ENCODE peak calls at places on chromosomes 1 and 21, in ten cellular contexts. One of them, this sample, is unnamed.

GRCh38 chr1:3504151-3504822 is 49.8 kb downstream of the ARHGEF16 start:
- DNase-seq in AG09309: peak
- DNase-seq in hepatocyte: no peak
- DNase-seq in dorsolateral prefrontal cortex: peak
- DNase-seq in stomach: no peak
- DNase-seq in fibroblast of the aortic adventitia: peak
- DNase-seq in HFF-Myc: peak
- DNase-seq in HAP-1: no peak
- DNase-seq in small intestine: no peak
- DNase-seq in cardiac muscle cell: peak
- DNase-seq in this sample: no peak

GRCh38 chr21:17987328-17987727 is 168.2 kb upstream of the C21orf91 start:
- DNase-seq in AG09309: no peak
- DNase-seq in hepatocyte: no peak
- DNase-seq in dorsolateral prefrontal cortex: no peak
- DNase-seq in stomach: no peak
- DNase-seq in fibroblast of the aortic adventitia: no peak
- DNase-seq in HFF-Myc: no peak
- DNase-seq in HAP-1: no peak
- DNase-seq in small intestine: no peak
- DNase-seq in cardiac muscle cell: no peak
- DNase-seq in this sample: no peak

GRCh38 chr1:21869620-21870121 is 57.6 kb downstream of the LDLRAD2 start:
- DNase-seq in AG09309: peak
- DNase-seq in hepatocyte: peak
- DNase-seq in dorsolateral prefrontal cortex: peak
- DNase-seq in stomach: peak
- DNase-seq in fibroblast of the aortic adventitia: peak
- DNase-seq in HFF-Myc: peak
- DNase-seq in HAP-1: no peak
- DNase-seq in small intestine: peak
- DNase-seq in cardiac muscle cell: peak
- DNase-seq in this sample: peak

GRCh38 chr1:46605242-46605641 is 1.2 kb upstream of the MKNK1 start:
- DNase-seq in AG09309: no peak
- DNase-seq in hepatocyte: no peak
- DNase-seq in dorsolateral prefrontal cortex: no peak
- DNase-seq in stomach: no peak
- DNase-seq in fibroblast of the aortic adventitia: no peak
- DNase-seq in HFF-Myc: no peak
- DNase-seq in HAP-1: no peak
- DNase-seq in small intestine: peak
- DNase-seq in cardiac muscle cell: no peak
- DNase-seq in this sample: no peak

GRCh38 chr1:112803906-112804762 is 89.0 kb upstream of the PPM1J start:
- DNase-seq in AG09309: no peak
- DNase-seq in hepatocyte: peak
- DNase-seq in dorsolateral prefrontal cortex: peak
- DNase-seq in stomach: peak
- DNase-seq in fibroblast of the aortic adventitia: peak
- DNase-seq in HFF-Myc: no peak
- DNase-seq in HAP-1: peak
- DNase-seq in small intestine: peak
- DNase-seq in cardiac muscle cell: peak
- DNase-seq in this sample: peak

GRCh38 chr1:26239936-26240335 is 5.9 kb downstream of the CEP85 start:
- DNase-seq in AG09309: peak
- DNase-seq in hepatocyte: no peak
- DNase-seq in dorsolateral prefrontal cortex: no peak
- DNase-seq in stomach: no peak
- DNase-seq in fibroblast of the aortic adventitia: peak
- DNase-seq in HFF-Myc: no peak
- DNase-seq in HAP-1: peak
- DNase-seq in small intestine: no peak
- DNase-seq in cardiac muscle cell: peak
- DNase-seq in this sample: no peak

GRCh38 chr1:28371011-28371378 is 1.5 kb downstream of the PHACTR4 start:
- DNase-seq in AG09309: no peak
- DNase-seq in hepatocyte: no peak
- DNase-seq in dorsolateral prefrontal cortex: no peak
- DNase-seq in stomach: no peak
- DNase-seq in fibroblast of the aortic adventitia: no peak
- DNase-seq in HFF-Myc: no peak
- DNase-seq in HAP-1: no peak
- DNase-seq in small intestine: no peak
- DNase-seq in cardiac muscle cell: no peak
- DNase-seq in this sample: no peak

GRCh38 chr1:18234790-18235242 is 127.2 kb downstream of the IGSF21 start:
- DNase-seq in AG09309: no peak
- DNase-seq in hepatocyte: peak
- DNase-seq in dorsolateral prefrontal cortex: no peak
- DNase-seq in stomach: peak
- DNase-seq in fibroblast of the aortic adventitia: peak
- DNase-seq in HFF-Myc: peak
- DNase-seq in HAP-1: peak
- DNase-seq in small intestine: peak
- DNase-seq in cardiac muscle cell: peak
- DNase-seq in this sample: peak

GRCh38 chr1:191022856-191023255 is 545.2 kb upstream of the BRINP3 start:
- DNase-seq in AG09309: no peak
- DNase-seq in hepatocyte: no peak
- DNase-seq in dorsolateral prefrontal cortex: no peak
- DNase-seq in stomach: no peak
- DNase-seq in fibroblast of the aortic adventitia: peak
- DNase-seq in HFF-Myc: no peak
- DNase-seq in HAP-1: no peak
- DNase-seq in small intestine: no peak
- DNase-seq in cardiac muscle cell: peak
- DNase-seq in this sample: no peak

GRCh38 chr1:168224991-168225390 is 813 bp upstream of the SFT2D2 start:
- DNase-seq in AG09309: no peak
- DNase-seq in hepatocyte: no peak
- DNase-seq in dorsolateral prefrontal cortex: no peak
- DNase-seq in stomach: no peak
- DNase-seq in fibroblast of the aortic adventitia: no peak
- DNase-seq in HFF-Myc: no peak
- DNase-seq in HAP-1: no peak
- DNase-seq in small intestine: no peak
- DNase-seq in cardiac muscle cell: no peak
- DNase-seq in this sample: no peak
- H3K4me3 ChIP-seq in AG09309: no peak
- H3K4me3 ChIP-seq in hepatocyte: peak
- H3K4me3 ChIP-seq in dorsolateral prefrontal cortex: peak
- H3K4me3 ChIP-seq in stomach: peak
- H3K4me3 ChIP-seq in fibroblast of the aortic adventitia: no peak
- H3K4me3 ChIP-seq in HFF-Myc: no peak
- H3K4me3 ChIP-seq in HAP-1: no peak
- H3K4me3 ChIP-seq in small intestine: no peak
- H3K4me3 ChIP-seq in cardiac muscle cell: no peak
- H3K4me3 ChIP-seq in this sample: no peak

GRCh38 chr1:9250586-9251381 is 16.2 kb downstream of the H6PD start:
- DNase-seq in AG09309: no peak
- DNase-seq in hepatocyte: no peak
- DNase-seq in dorsolateral prefrontal cortex: no peak
- DNase-seq in stomach: peak
- DNase-seq in fibroblast of the aortic adventitia: no peak
- DNase-seq in HFF-Myc: no peak
- DNase-seq in HAP-1: no peak
- DNase-seq in small intestine: peak
- DNase-seq in cardiac muscle cell: no peak
- DNase-seq in this sample: no peak

GRCh38 chr1:9252999-9253398 is 18.4 kb downstream of the H6PD start:
- DNase-seq in AG09309: no peak
- DNase-seq in hepatocyte: no peak
- DNase-seq in dorsolateral prefrontal cortex: no peak
- DNase-seq in stomach: no peak
- DNase-seq in fibroblast of the aortic adventitia: no peak
- DNase-seq in HFF-Myc: no peak
- DNase-seq in HAP-1: peak
- DNase-seq in small intestine: peak
- DNase-seq in cardiac muscle cell: no peak
- DNase-seq in this sample: no peak

GRCh38 chr1:9249534-9250335 is 15.2 kb downstream of the H6PD start:
- DNase-seq in AG09309: no peak
- DNase-seq in hepatocyte: peak
- DNase-seq in dorsolateral prefrontal cortex: no peak
- DNase-seq in stomach: peak
- DNase-seq in fibroblast of the aortic adventitia: peak
- DNase-seq in HFF-Myc: no peak
- DNase-seq in HAP-1: no peak
- DNase-seq in small intestine: peak
- DNase-seq in cardiac muscle cell: peak
- DNase-seq in this sample: peak

GRCh38 chr1:9250336-9250585 is 15.7 kb downstream of the H6PD start:
- DNase-seq in AG09309: no peak
- DNase-seq in hepatocyte: no peak
- DNase-seq in dorsolateral prefrontal cortex: no peak
- DNase-seq in stomach: no peak
- DNase-seq in fibroblast of the aortic adventitia: no peak
- DNase-seq in HFF-Myc: no peak
- DNase-seq in HAP-1: no peak
- DNase-seq in small intestine: no peak
- DNase-seq in cardiac muscle cell: peak
- DNase-seq in this sample: no peak

DNA sequence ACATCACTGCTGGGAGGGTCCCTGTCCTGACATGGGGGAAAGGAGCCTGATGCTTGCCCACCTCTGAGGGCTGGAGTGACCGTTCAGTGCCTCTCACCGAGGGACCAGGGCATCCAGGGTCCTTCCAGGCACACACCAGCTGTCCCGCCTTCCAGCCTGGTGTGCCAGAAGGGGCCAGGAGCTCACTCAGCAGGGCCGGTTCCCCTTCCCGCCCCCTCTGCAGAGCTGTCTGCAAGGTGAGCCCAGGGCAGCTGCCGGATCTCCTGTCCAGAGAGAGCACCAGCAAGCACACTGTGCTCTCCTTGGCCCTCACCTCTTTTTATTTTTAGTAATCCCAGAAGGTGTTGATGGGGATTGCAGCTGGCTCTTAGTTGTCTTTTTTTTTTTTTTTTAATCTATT is 16.9 kb downstream of the H6PD start:
- DNase-seq in AG09309: no peak
- DNase-seq in hepatocyte: no peak
- DNase-seq in dorsolateral prefrontal cortex: no peak
- DNase-seq in stomach: no peak
- DNase-seq in fibroblast of the aortic adventitia: no peak
- DNase-seq in HFF-Myc: no peak
- DNase-seq in HAP-1: no peak
- DNase-seq in small intestine: no peak
- DNase-seq in cardiac muscle cell: no peak
- DNase-seq in this sample: no peak
- H3K4me3 ChIP-seq in AG09309: no peak
- H3K4me3 ChIP-seq in hepatocyte: no peak
- H3K4me3 ChIP-seq in dorsolateral prefrontal cortex: no peak
- H3K4me3 ChIP-seq in stomach: no peak
- H3K4me3 ChIP-seq in fibroblast of the aortic adventitia: no peak
- H3K4me3 ChIP-seq in HFF-Myc: no peak
- H3K4me3 ChIP-seq in HAP-1: no peak
- H3K4me3 ChIP-seq in small intestine: no peak
- H3K4me3 ChIP-seq in cardiac muscle cell: no peak
- H3K4me3 ChIP-seq in this sample: no peak

GRCh38 chr1:54408701-54409066 is 2.5 kb upstream of the SSBP3 start:
- DNase-seq in AG09309: no peak
- DNase-seq in hepatocyte: no peak
- DNase-seq in dorsolateral prefrontal cortex: no peak
- DNase-seq in stomach: no peak
- DNase-seq in fibroblast of the aortic adventitia: no peak
- DNase-seq in HFF-Myc: no peak
- DNase-seq in HAP-1: no peak
- DNase-seq in small intestine: no peak
- DNase-seq in cardiac muscle cell: peak
- DNase-seq in this sample: no peak

GRCh38 chr1:54410359-54410758 is 4.2 kb upstream of the SSBP3 start:
- DNase-seq in AG09309: no peak
- DNase-seq in hepatocyte: no peak
- DNase-seq in dorsolateral prefrontal cortex: no peak
- DNase-seq in stomach: no peak
- DNase-seq in fibroblast of the aortic adventitia: no peak
- DNase-seq in HFF-Myc: no peak
- DNase-seq in HAP-1: no peak
- DNase-seq in small intestine: no peak
- DNase-seq in cardiac muscle cell: no peak
- DNase-seq in this sample: no peak

GRCh38 chr1:54407201-54407956 is 1.2 kb upstream of the SSBP3 start:
- DNase-seq in AG09309: peak
- DNase-seq in hepatocyte: peak
- DNase-seq in dorsolateral prefrontal cortex: peak
- DNase-seq in stomach: peak
- DNase-seq in fibroblast of the aortic adventitia: peak
- DNase-seq in HFF-Myc: peak
- DNase-seq in HAP-1: peak
- DNase-seq in small intestine: peak
- DNase-seq in cardiac muscle cell: peak
- DNase-seq in this sample: peak

GRCh38 chr1:54407957-54408700 is 1.9 kb upstream of the SSBP3 start:
- DNase-seq in AG09309: peak
- DNase-seq in hepatocyte: no peak
- DNase-seq in dorsolateral prefrontal cortex: no peak
- DNase-seq in stomach: no peak
- DNase-seq in fibroblast of the aortic adventitia: peak
- DNase-seq in HFF-Myc: peak
- DNase-seq in HAP-1: no peak
- DNase-seq in small intestine: no peak
- DNase-seq in cardiac muscle cell: peak
- DNase-seq in this sample: no peak

GRCh38 chr1:54409156-54410142 is 3.3 kb upstream of the SSBP3 start:
- DNase-seq in AG09309: no peak
- DNase-seq in hepatocyte: no peak
- DNase-seq in dorsolateral prefrontal cortex: no peak
- DNase-seq in stomach: peak
- DNase-seq in fibroblast of the aortic adventitia: no peak
- DNase-seq in HFF-Myc: no peak
- DNase-seq in HAP-1: no peak
- DNase-seq in small intestine: peak
- DNase-seq in cardiac muscle cell: no peak
- DNase-seq in this sample: peak
- H3K4me3 ChIP-seq in AG09309: no peak
- H3K4me3 ChIP-seq in hepatocyte: no peak
- H3K4me3 ChIP-seq in dorsolateral prefrontal cortex: no peak
- H3K4me3 ChIP-seq in stomach: no peak
- H3K4me3 ChIP-seq in fibroblast of the aortic adventitia: no peak
- H3K4me3 ChIP-seq in HFF-Myc: no peak
- H3K4me3 ChIP-seq in HAP-1: no peak
- H3K4me3 ChIP-seq in small intestine: no peak
- H3K4me3 ChIP-seq in cardiac muscle cell: no peak
- H3K4me3 ChIP-seq in this sample: no peak

DNA sequence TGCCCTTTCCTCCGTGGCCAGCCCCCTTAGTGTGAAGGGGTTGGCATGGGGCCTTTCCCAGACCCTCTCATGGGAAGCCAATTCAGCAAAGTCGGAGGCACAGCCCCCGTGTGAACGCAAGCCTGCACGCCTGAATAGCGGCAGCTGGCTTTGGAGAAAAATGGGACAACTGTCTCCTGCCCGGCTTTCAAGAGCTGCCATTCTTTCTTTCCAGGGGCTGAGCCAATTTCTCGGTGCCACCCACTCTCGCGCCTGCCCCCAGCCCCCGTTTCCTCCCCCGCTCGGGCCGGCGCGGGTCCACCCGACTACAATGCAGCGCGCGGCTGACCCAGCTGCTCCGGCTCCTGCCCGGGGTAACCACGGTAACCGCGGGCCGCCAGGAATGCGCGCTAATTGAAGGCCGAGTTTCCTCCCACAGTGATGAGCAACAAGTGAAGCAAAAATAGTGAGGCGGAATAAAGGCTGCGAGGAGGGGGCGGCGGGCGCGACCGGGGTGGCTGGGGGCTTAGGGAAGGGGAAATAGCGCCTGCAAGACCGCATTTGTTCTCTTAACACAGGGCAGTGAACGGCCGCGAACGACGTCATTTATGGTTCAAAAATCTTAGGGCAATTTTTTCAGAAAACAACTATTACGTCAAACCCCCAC is 27.8 kb downstream of the ILDR2 start:
- DNase-seq in AG09309: no peak
- DNase-seq in hepatocyte: peak
- DNase-seq in dorsolateral prefrontal cortex: peak
- DNase-seq in stomach: peak
- DNase-seq in fibroblast of the aortic adventitia: peak
- DNase-seq in HFF-Myc: no peak
- DNase-seq in HAP-1: peak
- DNase-seq in small intestine: no peak
- DNase-seq in cardiac muscle cell: peak
- DNase-seq in this sample: peak
- H3K4me3 ChIP-seq in AG09309: peak
- H3K4me3 ChIP-seq in hepatocyte: no peak
- H3K4me3 ChIP-seq in dorsolateral prefrontal cortex: peak
- H3K4me3 ChIP-seq in stomach: peak
- H3K4me3 ChIP-seq in fibroblast of the aortic adventitia: peak
- H3K4me3 ChIP-seq in HFF-Myc: no peak
- H3K4me3 ChIP-seq in HAP-1: no peak
- H3K4me3 ChIP-seq in small intestine: no peak
- H3K4me3 ChIP-seq in cardiac muscle cell: peak
- H3K4me3 ChIP-seq in this sample: peak